ENCODE peak calls at places on chromosome 2, in seven cellular contexts. L, H, O, X, Z, E and B are unnamed samples.

GRCh38 chr2:128790541-128790944 is 471.9 kb upstream of the HS6ST1 start:
- DNase-seq in H (no peak), X (no peak), Z (no peak), O (no peak), E (no peak), L (no peak), B (no peak)

GRCh38 chr2:138712212-138712979 is 67.8 kb downstream of the NXPH2 start:
- DNase-seq in O (no peak), H (peak; percentile 1), Z (no peak), E (no peak), L (peak; percentile 45), X (no peak), B (no peak)

GRCh38 chr2:188984680-188985079 is 10.5 kb downstream of the COL3A1 start:
- DNase-seq in H (peak; percentile 81), O (no peak), E (no peak), X (no peak), Z (no peak), L (peak; percentile 97), B (peak; percentile 47)

GRCh38 chr2:239020541-239021041 is 172.7 kb downstream of the TWIST2 start:
- DNase-seq in X (no peak), L (no peak), H (no peak), O (no peak), Z (peak; percentile 53), E (no peak), B (no peak)

GRCh38 chr2:167759531-167759930 is 487.9 kb downstream of the STK39 start:
- DNase-seq in O (no peak), E (no peak), Z (no peak), L (no peak), X (no peak), H (no peak), B (no peak)

GRCh38 chr2:25856377-25856776 is 21.9 kb downstream of the ASXL2 start:
- DNase-seq in O (no peak), X (no peak), L (no peak), E (no peak), H (no peak), Z (no peak), B (no peak)

GRCh38 chr2:18067980-18068379 is 189.5 kb downstream of the KCNS3 start:
- DNase-seq in E (no peak), H (no peak), Z (no peak), X (no peak), L (no peak), O (peak; percentile 45), B (no peak)

GRCh38 chr2:54672587-54673456 is 50.6 kb upstream of the EML6 start:
- DNase-seq in E (no peak), L (no peak), Z (no peak), X (no peak), H (no peak), O (no peak), B (no peak)

GRCh38 chr2:11539317-11540147 is 5.7 kb downstream of the GREB1 start:
- DNase-seq in H (no peak), X (no peak), O (no peak), E (no peak), Z (no peak), L (no peak), B (no peak)

GRCh38 chr2:65367517-65367916 is 64.9 kb downstream of the SPRED2 start:
- DNase-seq in E (no peak), X (peak; percentile 54), L (peak; percentile 95), O (no peak), Z (peak; percentile 72), H (peak; percentile 91), B (peak; percentile 84)

GRCh38 chr2:172859821-172860707 is 124.4 kb downstream of the RAPGEF4 start:
- DNase-seq in L (peak; percentile 12), E (no peak), X (no peak), H (no peak), Z (no peak), O (no peak), B (no peak)

GRCh38 chr2:120499784-120500495 is 154.0 kb downstream of the INHBB start:
- DNase-seq in L (no peak), E (no peak), Z (no peak), O (no peak), H (no peak), X (no peak), B (no peak)